ENCODE peak calls at places on chromosomes 13 and 19, in eight cellular contexts. T, K, D, U, I, C, N and A are unnamed samples.

GRCh38 chr13:86986448-86986847 is 684.7 kb upstream of the SLITRK5 start:
- DNase-seq in T (no peak), N (no peak), D (no peak), U (no peak), C (no peak), I (no peak), K (no peak), A (no peak)

GRCh38 chr13:35957174-35957867 is 173.9 kb downstream of the DCLK1 start:
- DNase-seq in K (no peak), C (no peak), U (no peak), N (no peak), D (no peak), T (no peak), I (no peak), A (no peak)

GRCh38 chr13:79723462-79724116 is 242.6 kb downstream of the NDFIP2 start:
- DNase-seq in K (no peak), U (no peak), D (no peak), I (peak; percentile 55), N (no peak), T (no peak), C (no peak), A (no peak)

GRCh38 chr13:21501709-21502108 is 42.6 kb upstream of the ZDHHC20 start:
- DNase-seq in N (no peak), D (no peak), I (no peak), U (no peak), T (no peak), C (no peak), K (no peak), A (no peak)

GRCh38 chr19:37981785-37982475 is 74.9 kb downstream of the SIPA1L3 start:
- DNase-seq in N (peak; percentile 51), K (no peak), I (no peak), U (peak; percentile 76), D (no peak), T (no peak), C (no peak), A (no peak)

GRCh38 chr19:13974073-13974472 is 21.8 kb downstream of the DCAF15 start:
- DNase-seq in D (peak; percentile 78), T (peak; percentile 81), C (no peak), I (no peak), K (peak; percentile 66), N (peak; percentile 47), U (no peak), A (no peak)

GRCh38 chr19:34350161-34350561 is 14.8 kb upstream of the GPI start:
- DNase-seq in T (no peak), N (no peak), K (no peak), D (no peak), U (no peak), I (no peak), C (no peak), A (no peak)

GRCh38 chr19:24033962-24034342 is 53.0 kb upstream of the ZNF254 start:
- DNase-seq in I (peak; percentile 61), U (peak; percentile 62), C (peak; percentile 92), N (peak; percentile 60), T (peak; percentile 35), K (peak; percentile 45), D (no peak), A (no peak)

GRCh38 chr19:37519890-37520289 is 13.2 kb downstream of the ZNF793 start:
- DNase-seq in I (no peak), N (no peak), T (no peak), U (no peak), K (no peak), D (no peak), C (no peak), A (no peak)

GRCh38 chr13:20411638-20412342 is 113.9 kb downstream of the CRYL1 start:
- DNase-seq in T (no peak), C (no peak), U (no peak), N (no peak), K (no peak), I (peak; percentile 79), D (no peak), A (no peak)

GRCh38 chr13:98368019-98368418 is 190.9 kb upstream of the RNF113B start:
- DNase-seq in U (no peak), D (no peak), C (no peak), I (no peak), T (no peak), K (no peak), N (no peak), A (no peak)

GRCh38 chr13:26502826-26503225 is 54.7 kb upstream of the WASF3 start:
- DNase-seq in D (no peak), T (no peak), N (no peak), C (no peak), U (no peak), K (no peak), I (no peak), A (no peak)

GRCh38 chr19:17780781-17781180 is 14.2 kb upstream of the B3GNT3 start:
- DNase-seq in K (no peak), D (no peak), N (no peak), I (no peak), U (no peak), C (no peak), T (no peak), A (no peak)

GRCh38 chr19:3408996-3409345 is 42.6 kb downstream of the NFIC start:
- DNase-seq in T (no peak), U (no peak), D (no peak), C (no peak), I (no peak), N (no peak), K (no peak), A (no peak)

GRCh38 chr13:101712026-101712348 is 259.5 kb downstream of the ITGBL1 start:
- DNase-seq in I (no peak), K (no peak), C (no peak), T (no peak), U (no peak), N (no peak), D (no peak), A (no peak)

GRCh38 chr13:53368948-53369347 is 340.3 kb downstream of the OLFM4 start:
- DNase-seq in I (no peak), T (no peak), D (no peak), C (no peak), K (no peak), U (no peak), N (no peak), A (no peak)

DNA sequence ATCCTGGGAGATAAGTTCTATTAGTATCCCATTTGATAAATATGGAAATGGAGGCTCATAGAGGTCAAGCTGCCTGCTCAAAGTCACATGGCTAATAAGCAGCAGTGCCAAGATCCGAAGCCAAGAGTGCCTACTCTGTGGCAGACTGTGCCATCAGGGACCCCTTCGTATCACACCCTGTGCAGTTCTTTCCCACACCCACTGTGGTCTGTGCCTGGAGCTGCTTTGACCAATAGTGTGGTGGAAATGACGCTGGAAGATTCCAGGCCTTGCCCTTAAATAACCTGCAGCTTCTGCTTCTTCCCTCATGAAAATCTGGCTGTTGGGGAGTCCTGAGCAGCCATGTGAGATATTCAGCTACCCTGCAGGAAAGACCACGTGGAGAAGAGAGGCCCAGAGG is 10.1 kb downstream of the OPA3 start:
- DNase-seq in D (no peak), I (no peak), C (no peak), N (no peak), T (no peak), K (no peak), U (no peak), A (no peak)
- H3K27ac ChIP-seq in D (no peak overlapping the region), I (no peak overlapping the region), C (no peak overlapping the region), N (peak overlapping the region; percentile 86), T (no peak overlapping the region), K (no peak overlapping the region), U (no peak overlapping the region), A (no peak overlapping the region)

DNA sequence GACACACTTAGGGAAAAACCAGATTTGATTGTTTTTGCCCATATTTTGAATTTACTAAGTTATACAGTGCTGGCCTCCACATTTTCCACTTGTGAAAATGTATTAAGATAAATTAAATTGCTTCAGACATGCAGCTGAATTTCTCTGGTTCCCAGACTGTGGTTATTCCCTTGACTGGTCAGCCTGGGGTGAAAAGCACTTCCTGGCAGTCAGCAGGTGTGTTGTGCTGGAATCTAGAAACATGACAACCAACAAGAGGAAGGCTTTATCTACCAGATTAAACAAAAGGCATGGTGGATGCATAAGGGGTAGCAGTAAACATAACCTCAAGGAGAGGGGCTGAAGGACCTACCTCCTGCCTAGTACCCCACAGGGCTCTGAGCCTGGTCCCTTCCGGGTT is 133.2 kb downstream of the LACC1 start:
- DNase-seq in T (no peak), K (no peak), C (no peak), N (no peak), D (no peak), I (no peak), U (no peak), A (no peak)
- TF ChIP-seq POLR2AphosphoS5 in T (no peak), K (no peak), C (no peak), N (no peak), D (no peak), I (no peak), U (no peak), A (no peak)

DNA sequence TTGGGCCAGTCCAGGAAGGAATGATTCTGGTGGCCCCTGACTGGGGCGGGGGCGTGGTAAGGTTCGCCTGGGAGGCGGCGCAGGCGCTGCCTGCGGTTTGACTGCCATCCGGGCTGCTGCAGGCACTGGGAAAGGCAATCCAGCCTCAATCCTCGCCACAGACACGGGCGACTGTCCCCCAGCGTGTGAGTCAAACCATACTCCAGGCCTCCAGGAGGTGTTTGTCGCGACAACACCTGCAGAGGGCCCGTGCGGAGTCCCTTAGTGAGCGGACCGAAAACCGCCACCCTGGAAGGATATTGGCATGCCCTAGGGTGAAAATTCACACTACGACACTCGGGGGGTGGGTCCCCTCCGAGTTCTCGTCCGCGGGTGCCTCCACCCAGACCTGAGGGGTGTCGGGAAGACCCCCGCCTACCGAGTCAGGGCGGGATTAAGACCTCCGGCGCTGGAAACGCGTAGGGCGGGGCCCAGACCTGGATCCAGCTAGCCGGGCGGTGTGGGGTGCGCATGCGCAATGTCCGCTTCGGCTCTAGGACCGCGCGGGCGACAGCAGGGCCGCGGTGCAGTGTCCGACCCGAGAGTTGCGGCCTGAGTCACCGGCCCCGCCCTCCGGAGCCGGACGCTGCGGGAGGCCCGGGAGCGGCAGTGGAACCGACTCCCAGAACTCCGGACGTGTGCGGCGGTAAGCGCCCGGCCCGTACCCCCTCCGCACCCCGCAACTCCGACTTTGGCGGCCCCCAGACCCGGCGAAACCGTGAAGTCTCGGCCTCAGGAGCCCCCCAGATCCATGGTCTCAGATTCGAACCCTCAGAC is at the start of gene CAPNS1:
- DNase-seq in I (peak; percentile 95), U (peak; percentile 98), D (peak; percentile 98), T (peak; percentile 95), K (peak; percentile 98), N (peak; percentile 98), C (peak; percentile 98), A (peak; percentile 94)
- TF ChIP-seq CTCF in I (no peak), U (no peak), D (peak; percentile 14), T (no peak), K (peak; percentile 6), N (no peak), C (peak; percentile 5), A (no peak)

GRCh38 chr13:46143239-46143701 is 38.4 kb upstream of the CPB2 start:
- DNase-seq in I (no peak), K (no peak), D (no peak), T (no peak), U (no peak), C (no peak), N (no peak), A (no peak)

GRCh38 chr13:46140044-46140443 is 35.2 kb upstream of the CPB2 start:
- DNase-seq in T (no peak), N (no peak), I (no peak), C (no peak), U (no peak), D (no peak), K (no peak), A (no peak)

GRCh38 chr13:46145950-46146349 is 36.0 kb downstream of the LCP1 start:
- DNase-seq in C (no peak), I (no peak), T (no peak), U (no peak), N (no peak), D (no peak), K (no peak), A (no peak)

GRCh38 chr13:46146898-46147297 is 35.1 kb downstream of the LCP1 start:
- DNase-seq in N (no peak), D (no peak), I (no peak), T (no peak), U (no peak), K (peak; percentile 42), C (no peak), A (no peak)

GRCh38 chr13:46142692-46143238 is 37.9 kb upstream of the CPB2 start:
- DNase-seq in I (no peak), K (no peak), N (no peak), U (no peak), T (no peak), C (no peak), D (no peak), A (no peak)
- H3K27ac ChIP-seq in I (no peak overlapping the region), K (no peak overlapping the region), N (no peak overlapping the region), U (no peak overlapping the region), T (no peak overlapping the region), C (no peak overlapping the region), D (no peak overlapping the region), A (no peak overlapping the region)